ENCODE peak calls at places on chromosomes 7 and 10, in nine cellular contexts. E, A, L, Y, N, R, P, D and K are unnamed samples.

GRCh38 chr10:24884793-24885192 is 67.6 kb downstream of the PRTFDC1 start:
- DNase-seq in R (no peak), Y (no peak), D (no peak), P (no peak), L (no peak), A (no peak), N (no peak), E (no peak), K (peak; percentile 54)

GRCh38 chr10:110392860-110393732 is 88.4 kb upstream of the SMNDC1 start:
- DNase-seq in A (no peak), E (peak; percentile 55), D (peak; percentile 82), Y (no peak), N (peak; percentile 93), P (peak; percentile 85), R (peak; percentile 92), L (no peak), K (peak; percentile 57)

GRCh38 chr10:25101466-25101865 is 73.3 kb upstream of the GPR158 start:
- DNase-seq in P (peak; percentile 30), R (no peak), A (no peak), L (no peak), D (no peak), N (no peak), E (no peak), Y (no peak), K (no peak)

GRCh38 chr10:75043256-75044121 is 68.0 kb upstream of the SAMD8 start:
- DNase-seq in L (no peak), E (no peak), N (no peak), P (no peak), R (no peak), D (no peak), A (peak; percentile 62), Y (no peak), K (peak; percentile 83)

GRCh38 chr10:95475827-95476481 is 85.2 kb downstream of the SORBS1 start:
- DNase-seq in N (no peak), E (no peak), D (no peak), A (no peak), R (no peak), L (no peak), P (no peak), Y (no peak), K (no peak)

GRCh38 chr10:124249812-124250432 is 156.5 kb upstream of the CHST15 start:
- DNase-seq in N (no peak), D (no peak), E (no peak), Y (no peak), A (no peak), L (peak; percentile 32), P (no peak), R (no peak), K (no peak)

GRCh38 chr7:127107601-127108007 is 145.1 kb downstream of the GRM8 start:
- DNase-seq in D (peak; percentile 50), L (peak; percentile 74), E (no peak), A (no peak), Y (no peak), P (peak; percentile 51), R (peak; percentile 19), N (peak; percentile 46), K (peak; percentile 39)

GRCh38 chr7:27097686-27098492 is 2.1 kb upstream of the HOXA1 start:
- DNase-seq in Y (no peak), E (no peak), L (no peak), R (no peak), P (no peak), N (peak; percentile 63), A (no peak), D (no peak), K (peak; percentile 70)

GRCh38 chr7:114181280-114181679 is 233.3 kb upstream of the FOXP2 start:
- DNase-seq in P (no peak), D (no peak), E (no peak), A (no peak), Y (no peak), R (no peak), N (no peak), L (no peak), K (peak; percentile 7)

GRCh38 chr7:95840953-95841950 is 68.9 kb downstream of the DYNC1I1 start:
- DNase-seq in R (no peak), N (peak; percentile 11), E (no peak), P (no peak), L (peak; percentile 46), Y (no peak), D (peak; percentile 5), A (no peak), K (peak; percentile 59)

GRCh38 chr7:119903090-119903489 is 369.9 kb upstream of the KCND2 start:
- DNase-seq in L (no peak), A (no peak), R (no peak), D (no peak), P (no peak), N (no peak), E (no peak), Y (no peak), K (no peak)

GRCh38 chr7:105782391-105783063 is 93.9 kb downstream of the ATXN7L1 start:
- DNase-seq in N (peak; percentile 89), Y (no peak), R (peak; percentile 87), L (no peak), E (peak; percentile 58), A (no peak), D (peak; percentile 72), P (peak; percentile 77), K (no peak)

GRCh38 chr10:108849688-108850087 is 1073.6 kb downstream of the XPNPEP1 start:
- DNase-seq in Y (no peak), P (no peak), N (no peak), A (no peak), R (no peak), D (no peak), L (no peak), E (no peak), K (no peak)

GRCh38 chr7:141577043-141577839 is 26.0 kb downstream of the AGK start:
- DNase-seq in L (no peak), D (no peak), Y (no peak), E (no peak), N (no peak), P (no peak), R (no peak), A (no peak), K (no peak)

GRCh38 chr7:50615519-50615845 is 50.3 kb upstream of the DDC start:
- DNase-seq in P (no peak), E (no peak), A (no peak), Y (no peak), N (no peak), D (no peak), R (no peak), L (no peak), K (no peak)

GRCh38 chr10:51669041-51669440 is 30.4 kb downstream of the CSTF2T start:
- DNase-seq in D (no peak), N (no peak), L (no peak), R (no peak), Y (no peak), A (no peak), P (no peak), E (no peak), K (no peak)

GRCh38 chr7:148395292-148395691 is 195.3 kb upstream of the C7orf33 start:
- DNase-seq in N (no peak), A (no peak), D (no peak), P (no peak), R (no peak), Y (no peak), E (no peak), L (no peak), K (no peak)

GRCh38 chr10:116257785-116258184 is 15.2 kb downstream of the GFRA1 start:
- DNase-seq in Y (no peak), R (no peak), A (no peak), N (no peak), L (no peak), E (no peak), D (no peak), P (no peak), K (no peak)

DNA sequence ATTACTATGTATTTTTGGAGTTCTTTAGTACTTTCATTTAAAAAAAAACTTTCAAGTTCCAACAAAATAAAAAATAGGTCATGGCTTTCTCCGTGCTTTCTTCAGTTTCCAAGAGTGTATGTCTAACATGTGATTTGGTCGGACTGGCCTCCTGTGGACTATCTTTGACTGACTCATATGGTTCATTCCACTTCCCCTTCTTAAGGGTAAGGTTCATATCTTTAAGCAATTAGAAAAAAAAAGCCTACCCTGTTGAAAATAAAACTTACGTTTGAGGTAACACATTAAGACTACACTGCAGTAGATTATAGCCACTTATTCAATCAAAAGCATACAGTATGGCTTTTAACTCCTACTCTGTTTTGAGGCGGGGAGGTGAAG is 112.8 kb upstream of the AHR start:
- DNase-seq in L (peak; percentile 75), A (no peak), N (peak; percentile 88), P (peak; percentile 75), Y (no peak), E (peak; percentile 53), R (peak; percentile 6), D (peak; percentile 71), K (no peak)
- H3K4me3 ChIP-seq in L (no peak overlapping the region), A (no peak overlapping the region), N (no peak overlapping the region), P (no peak overlapping the region), Y (no peak overlapping the region), E (no peak overlapping the region), R (no peak overlapping the region), D (no peak overlapping the region), K (no peak overlapping the region)

GRCh38 chr10:72291019-72291532 is 17.4 kb downstream of the DDIT4 start:
- DNase-seq in E (no peak), N (no peak), D (no peak), L (no peak), Y (no peak), R (no peak), P (no peak), A (peak; percentile 77), K (peak; percentile 28)

GRCh38 chr10:72283131-72283530 is 9.4 kb downstream of the DDIT4 start:
- DNase-seq in E (no peak), D (no peak), A (no peak), P (no peak), Y (no peak), L (no peak), R (no peak), N (no peak), K (peak; percentile 2)

DNA sequence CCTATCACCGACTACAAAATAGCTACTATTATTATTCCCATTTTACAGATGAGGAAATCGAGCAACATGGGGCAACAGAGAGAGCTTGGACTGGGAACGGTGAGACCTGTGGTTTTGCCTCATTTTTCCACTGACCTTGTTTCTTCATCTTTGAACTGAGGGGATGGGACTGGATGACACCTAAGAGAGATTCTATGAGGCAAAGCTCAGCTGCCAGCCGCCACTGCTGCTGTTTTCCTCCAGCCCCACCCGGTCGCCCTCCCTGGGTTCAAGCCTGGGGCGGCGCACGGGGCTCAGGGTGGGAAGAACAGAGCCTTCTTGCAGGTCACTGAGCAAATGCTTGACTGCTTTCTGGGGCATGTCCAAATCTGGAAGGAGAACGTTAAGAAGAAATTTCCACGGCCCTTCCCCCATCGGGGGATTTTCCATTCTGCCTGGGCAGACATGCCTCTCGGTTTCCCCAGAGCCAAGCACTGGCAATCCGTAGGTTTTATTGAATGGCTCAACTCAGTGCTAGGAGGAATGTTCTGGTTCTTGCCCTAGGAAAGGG is 12.3 kb downstream of the DDIT4 start:
- DNase-seq in A (no peak), P (no peak), E (no peak), Y (no peak), N (no peak), R (no peak), D (no peak), L (peak; percentile 69), K (peak; percentile 43)
- H3K4me3 ChIP-seq in A (no peak overlapping the region), P (no peak overlapping the region), E (no peak overlapping the region), Y (no peak overlapping the region), N (no peak overlapping the region), R (no peak overlapping the region), D (no peak overlapping the region), L (peak overlapping the region; percentile 6), K (no peak overlapping the region)

GRCh38 chr10:82932426-82932825 is 1057.4 kb downstream of the NRG3 start:
- DNase-seq in A (no peak), D (no peak), R (no peak), L (no peak), P (no peak), E (no peak), N (no peak), Y (no peak), K (no peak)
- H3K4me3 ChIP-seq in A (no peak overlapping the region), D (no peak overlapping the region), R (no peak overlapping the region), L (no peak overlapping the region), P (no peak overlapping the region), E (no peak overlapping the region), N (no peak overlapping the region), Y (no peak overlapping the region), K (no peak overlapping the region)

GRCh38 chr7:69967699-69968450 is 369.6 kb downstream of the AUTS2 start:
- DNase-seq in L (no peak), E (no peak), D (peak; percentile 10), A (no peak), R (no peak), N (no peak), P (peak; percentile 23), Y (no peak), K (peak; percentile 1)
- H3K4me3 ChIP-seq in L (no peak overlapping the region), E (no peak overlapping the region), D (no peak overlapping the region), A (no peak overlapping the region), R (no peak overlapping the region), N (no peak overlapping the region), P (peak overlapping the region; percentile 43), Y (peak overlapping the region; percentile 3), K (no peak overlapping the region)